ENCODE peak calls at places on chromosomes 1 and 21, in six cellular contexts. O is tibial nerve, B is spleen, R is sigmoid colon, S is A673, F is ovary. N is an unnamed sample. For H3K4me1, the result is how much of the 10 kb centered on the place peaks cover.

GRCh38 chr1:180898441-180899219 is 14.1 kb upstream of the KIAA1614 start:
- DNase-seq in R (no peak), O (no peak), S (no peak), F (no peak), B (no peak), N (peak)

GRCh38 chr1:41240806-41241747 is 1.0 kb downstream of the SCMH1 start:
- DNase-seq in O (peak), F (peak), S (peak), B (peak), R (peak), N (peak)

GRCh38 chr1:16628361-16629111 is 15.2 kb upstream of the NBPF1 start:
- DNase-seq in F (no peak), O (no peak), R (peak), S (no peak), B (peak), N (peak)

GRCh38 chr1:43835141-43836021 is 98.2 kb upstream of the ARTN start:
- DNase-seq in S (no peak), R (no peak), B (no peak), F (no peak), O (no peak), N (no peak)

GRCh38 chr1:229032455-229032854 is 238.5 kb upstream of the RAB4A start:
- DNase-seq in S (peak), B (no peak), F (no peak), O (no peak), R (no peak), N (no peak)

GRCh38 chr1:10680487-10680886 is 116.0 kb downstream of the CASZ1 start:
- DNase-seq in B (no peak), R (no peak), F (no peak), S (no peak), O (no peak), N (no peak)

GRCh38 chr1:1346501-1346890 is 2.7 kb downstream of the DVL1 start:
- DNase-seq in O (no peak), F (no peak), R (no peak), B (no peak), S (no peak), N (no peak)

GRCh38 chr1:70486676-70487470 is 75.8 kb downstream of the CTH start:
- DNase-seq in B (peak), R (peak), O (no peak), F (peak), S (no peak), N (peak)

GRCh38 chr1:227728059-227728891 is 6.8 kb downstream of the JMJD4 start:
- DNase-seq in S (peak), O (peak), F (peak), R (peak), B (peak), N (peak)

GRCh38 chr21:41678944-41679343 is 87.9 kb downstream of the RIPK4 start:
- DNase-seq in R (peak), B (peak), S (peak), F (peak), O (peak), N (peak)

GRCh38 chr1:84853743-84854721 is 39.0 kb downstream of the LPAR3 start:
- DNase-seq in S (peak), F (no peak), B (no peak), O (no peak), R (no peak), N (no peak)

GRCh38 chr1:198935371-198935921 is 296.6 kb downstream of the PTPRC start:
- DNase-seq in O (peak), B (peak), R (peak), F (peak), S (peak), N (peak)

GRCh38 chr1:41490911-41491310 is 6.4 kb upstream of the EDN2 start:
- DNase-seq in F (no peak), S (no peak), O (no peak), R (no peak), B (no peak), N (no peak)

GRCh38 chr1:107138767-107139445 is 1.9 kb upstream of the NTNG1 start:
- DNase-seq in B (no peak), F (no peak), S (no peak), R (no peak), O (no peak), N (no peak)

GRCh38 chr1:150544204-150544603 is 5.0 kb upstream of the ADAMTSL4 start:
- DNase-seq in B (no peak), S (no peak), R (no peak), F (no peak), O (no peak), N (no peak)

GRCh38 chr1:217907504-217907903 is 276.4 kb downstream of the SPATA17 start:
- DNase-seq in R (no peak), F (no peak), O (no peak), B (no peak), S (peak), N (no peak)

DNA sequence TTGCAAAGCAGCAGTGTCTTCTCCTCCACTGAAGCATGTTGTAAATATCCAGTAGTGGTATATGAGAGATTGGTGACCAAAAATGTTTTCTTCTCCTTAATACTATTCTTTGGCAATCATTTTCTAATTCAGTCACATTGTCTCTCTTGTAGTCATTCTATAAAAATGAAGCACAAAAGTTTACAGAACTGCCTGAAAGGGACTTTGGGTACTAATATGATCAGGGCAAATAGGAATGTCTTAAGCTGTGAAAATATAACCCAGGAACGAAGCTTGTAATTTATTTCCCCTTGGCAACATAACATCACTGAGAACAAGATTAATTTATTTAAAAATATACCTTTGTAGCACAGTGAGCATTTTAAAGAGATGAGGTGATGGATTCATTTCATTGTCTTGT is 4.9 kb downstream of the B3GALT2 start:
- DNase-seq in S (no peak), R (no peak), O (no peak), F (no peak), B (no peak), N (no peak)
- H3K4me1 ChIP-seq in S (half or more), R (under half), O (under half), F (under half), B (under half), N (under half)

DNA sequence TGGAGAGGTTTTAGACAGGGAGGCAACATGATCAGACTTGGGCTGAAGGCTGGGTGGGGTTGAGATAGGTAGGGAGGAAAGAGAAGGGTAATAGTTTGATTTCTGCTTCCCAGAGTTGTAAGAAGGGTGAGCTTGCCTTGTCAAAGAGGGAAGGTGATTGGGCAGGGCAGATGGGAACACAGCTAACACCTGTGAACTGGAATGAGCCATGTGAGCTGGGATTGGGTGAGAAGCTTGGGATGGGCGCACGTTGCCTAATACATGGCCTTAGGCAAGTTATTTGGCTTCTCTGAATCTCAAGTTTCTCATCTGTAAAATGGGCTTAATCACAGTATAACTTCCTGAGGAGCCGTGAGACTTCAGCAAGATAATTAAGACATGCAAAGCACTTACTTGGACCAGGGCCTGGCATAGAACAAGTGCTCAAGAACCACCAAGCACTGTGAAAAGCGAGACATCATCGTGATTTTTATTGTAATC is 33.8 kb upstream of the ID3 start:
- DNase-seq in F (no peak), B (no peak), S (no peak), O (no peak), R (no peak), N (no peak)
- H3K27ac ChIP-seq in F (no peak), B (peak), S (no peak), O (no peak), R (no peak), N (no peak)

DNA sequence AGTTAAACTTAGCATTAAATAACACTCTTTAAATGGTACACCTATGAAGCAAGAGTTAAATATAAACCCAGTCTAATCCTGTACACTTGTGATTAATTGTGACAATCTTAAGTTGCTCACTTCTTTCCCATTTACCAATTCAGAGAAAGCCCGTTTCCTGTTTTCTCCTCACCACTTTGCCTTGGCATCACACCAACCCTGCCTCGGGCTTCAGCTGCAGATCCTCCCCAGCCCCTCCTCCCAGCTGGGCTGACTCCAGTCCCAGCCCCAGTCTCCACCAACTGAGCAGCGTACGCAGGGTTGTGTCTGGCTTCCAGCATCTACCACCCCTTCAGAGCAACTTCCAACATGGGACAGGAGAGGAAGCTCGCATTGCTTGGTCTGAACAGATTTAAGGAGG is 4.1 kb downstream of the PYCR2 start:
- DNase-seq in R (peak), S (peak), B (no peak), F (peak), O (no peak), N (peak)
- H3K4me1 ChIP-seq in R (under half), S (under half), B (under half), F (under half), O (under half), N (half or more)

GRCh38 chr1:8625981-8626898 is 191.2 kb downstream of the RERE start:
- DNase-seq in O (no peak), B (no peak), R (no peak), F (no peak), S (no peak), N (no peak)
- H3K27ac ChIP-seq in O (no peak), B (no peak), R (no peak), F (no peak), S (peak), N (no peak)

DNA sequence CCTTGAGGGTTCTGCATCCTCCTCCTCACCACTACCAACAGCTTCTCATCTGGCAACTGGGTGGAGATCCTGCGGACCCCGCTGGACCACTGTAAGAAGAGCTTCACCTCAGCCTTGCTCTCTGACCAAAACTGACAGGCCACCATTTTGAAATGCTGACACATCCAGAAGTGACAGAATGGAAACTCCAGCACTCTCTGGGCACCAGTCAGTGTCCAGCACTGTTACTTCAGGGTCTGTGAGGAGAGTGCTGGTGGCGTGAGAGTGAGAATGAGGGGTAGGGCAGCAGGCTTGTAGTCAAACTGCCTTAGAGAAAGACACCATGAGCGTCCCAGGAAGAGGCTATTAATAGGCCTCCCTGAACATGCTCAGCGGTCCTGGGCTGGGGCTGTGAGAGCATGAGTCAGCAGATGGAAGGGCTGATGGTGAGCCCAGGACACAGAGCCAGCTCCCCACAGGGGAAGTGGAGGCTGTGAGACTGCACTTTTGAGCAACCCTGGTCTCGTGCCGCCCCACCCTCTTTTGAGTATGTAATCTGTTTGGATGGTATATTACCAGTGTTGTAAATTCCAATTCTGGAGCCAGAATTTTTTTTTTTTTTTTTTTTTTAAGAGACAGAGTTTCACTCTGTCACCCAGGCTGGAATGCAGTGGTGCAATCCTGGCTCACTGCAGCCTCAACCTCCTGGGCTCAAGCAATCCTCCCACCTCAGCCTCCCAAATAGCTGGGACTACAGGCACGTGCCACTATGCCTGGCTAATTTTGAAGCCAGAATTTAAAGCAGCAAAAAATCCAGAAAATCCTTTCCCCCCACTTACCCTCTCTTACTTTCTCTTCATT is 34.4 kb upstream of the SLC30A1 start:
- DNase-seq in S (peak), B (peak), R (peak), O (peak), F (peak), N (no peak)
- H3K4me1 ChIP-seq in S (under half), B (under half), R (under half), O (under half), F (under half), N (under half)

DNA sequence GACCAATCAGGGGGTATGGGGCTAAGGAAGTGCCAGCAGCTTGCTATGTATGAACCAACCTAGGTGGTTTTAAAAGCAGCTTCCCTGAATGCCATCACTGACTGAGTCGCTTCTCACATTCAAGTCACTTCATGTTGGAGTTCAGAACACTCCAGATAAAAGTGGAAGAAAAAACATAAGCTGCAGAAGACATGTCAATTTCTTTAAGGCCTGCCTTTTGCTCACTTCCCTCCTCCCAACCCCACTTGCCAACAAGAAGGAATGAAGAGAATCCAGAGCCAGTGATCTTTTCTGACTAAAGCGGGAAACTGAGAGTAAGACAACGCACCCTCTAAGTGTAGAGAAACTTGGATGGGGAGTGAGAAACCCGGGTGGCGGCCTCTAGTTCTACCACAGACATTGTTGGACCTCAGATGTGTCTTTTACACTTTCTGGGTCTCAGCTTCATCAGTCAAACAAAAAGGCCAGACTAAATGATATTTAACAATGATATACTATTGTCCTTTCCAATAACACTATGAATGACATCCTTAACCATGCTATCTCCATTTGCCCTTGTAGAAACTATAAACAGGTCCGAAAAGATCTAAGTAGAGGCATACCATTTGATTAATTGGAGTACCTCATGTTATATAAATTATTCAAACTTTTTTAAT is 54.1 kb downstream of the LUZP1 start:
- DNase-seq in S (no peak), O (no peak), F (no peak), B (no peak), R (no peak), N (no peak)
- H3K27ac ChIP-seq in S (no peak), O (peak), F (no peak), B (peak), R (peak), N (no peak)

GRCh38 chr1:98487620-98488019 is 173.9 kb upstream of the SNX7 start:
- DNase-seq in O (no peak), F (no peak), S (no peak), R (no peak), B (no peak), N (no peak)

GRCh38 chr1:98493469-98493868 is 168.1 kb upstream of the SNX7 start:
- DNase-seq in B (no peak), R (no peak), S (no peak), O (no peak), F (no peak), N (no peak)

GRCh38 chr1:98490099-98490498 is 171.4 kb upstream of the SNX7 start:
- DNase-seq in O (no peak), R (no peak), S (no peak), B (no peak), F (no peak), N (no peak)
- H3K4me1 ChIP-seq in O (under half), R (under half), S (under half), B (under half), F (under half), N (under half)

DNA sequence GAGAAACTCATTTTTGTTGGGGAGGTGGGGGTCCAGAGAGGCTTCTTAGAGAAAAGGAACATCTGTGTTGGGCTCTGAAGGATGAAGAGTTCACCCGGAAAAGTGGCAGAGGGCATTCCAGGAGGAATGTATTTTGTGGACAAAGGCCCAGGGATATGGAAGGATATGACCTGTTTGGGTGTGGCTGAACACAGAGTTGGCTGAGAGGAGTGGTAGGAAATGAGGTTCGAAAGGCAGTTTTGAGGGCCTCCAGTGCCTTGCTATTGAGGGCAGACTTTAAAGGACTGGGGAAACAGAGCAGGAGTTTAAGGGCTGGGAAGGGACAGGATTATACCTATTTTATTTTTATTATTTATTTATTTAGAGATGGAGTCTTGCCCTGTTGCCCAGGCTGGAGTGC is 27.3 kb upstream of the WASF2 start:
- DNase-seq in O (no peak), S (no peak), R (no peak), B (no peak), F (no peak), N (no peak)
- H3K27ac ChIP-seq in O (peak), S (no peak), R (peak), B (peak), F (no peak), N (peak)

GRCh38 chr1:56533621-56534020 is 45.7 kb downstream of the PLPP3 start:
- DNase-seq in B (no peak), R (no peak), F (no peak), O (no peak), S (no peak), N (no peak)
- H3K4me1 ChIP-seq in B (under half), R (under half), F (under half), O (half or more), S (under half), N (half or more)

GRCh38 chr1:206715120-206715519 is 30.4 kb downstream of the MAPKAPK2 start:
- DNase-seq in S (no peak), O (no peak), B (no peak), F (no peak), R (peak), N (no peak)
- H3K27ac ChIP-seq in S (no peak), O (peak), B (peak), F (no peak), R (peak), N (peak)

N was measured in body of pancreas.